ENCODE peak calls at places on chromosomes 7 and 10, in nine cellular contexts. B is PC-9; G is GM23248; E is CD8-positive, alpha-beta memory T cell; W is HCT116; V is aorta; D is kidney; X is SK-N-SH; U is A673. Q is an unnamed sample.

GRCh38 chr10:71719042-71719441 is 536 bp downstream of the C10orf105 start:
- DNase-seq in B (no peak), G (peak; percentile 60), E (no peak), W (no peak), V (no peak), D (no peak), X (no peak), U (no peak), Q (no peak)

GRCh38 chr10:116729243-116729642 is 13.1 kb downstream of the HSPA12A start:
- DNase-seq in B (no peak), G (no peak), E (no peak), W (no peak), V (no peak), D (no peak), X (no peak), U (no peak), Q (no peak)

GRCh38 chr7:129431911-129432643 is 2.2 kb upstream of the STRIP2 start:
- DNase-seq in B (no peak), G (peak; percentile 10), E (no peak), W (no peak), V (no peak), D (no peak), X (peak; percentile 37), U (no peak), Q (no peak)

GRCh38 chr7:29253225-29253624 is 58.6 kb downstream of the CHN2 start:
- DNase-seq in B (no peak), G (no peak), E (no peak), W (no peak), V (no peak), D (no peak), X (no peak), U (no peak), Q (no peak)

GRCh38 chr7:52009195-52009594 is 692.6 kb upstream of the COBL start:
- DNase-seq in B (no peak), G (no peak), E (no peak), W (no peak), V (no peak), D (no peak), X (no peak), U (no peak), Q (no peak)

GRCh38 chr10:93813507-93814465 is 56.0 kb downstream of the LGI1 start:
- DNase-seq in B (peak; percentile 41), G (peak; percentile 68), E (no peak), W (peak; percentile 64), V (peak; percentile 84), D (peak; percentile 76), X (peak; percentile 64), U (peak; percentile 64), Q (peak; percentile 71)

GRCh38 chr10:116470768-116471415 is 43.2 kb downstream of the PNLIPRP3 start:
- DNase-seq in B (peak; percentile 1), G (peak; percentile 70), E (no peak), W (peak; percentile 33), V (no peak), D (no peak), X (peak; percentile 30), U (peak; percentile 56), Q (no peak)

GRCh38 chr10:79146611-79147130 is 77.9 kb downstream of the ZMIZ1 start:
- DNase-seq in B (no peak), G (peak; percentile 65), E (no peak), W (no peak), V (no peak), D (peak; percentile 92), X (no peak), U (no peak), Q (peak; percentile 83)

GRCh38 chr10:516766-517165 is 172.7 kb downstream of the DIP2C start:
- DNase-seq in B (no peak), G (peak; percentile 14), E (no peak), W (no peak), V (no peak), D (peak; percentile 59), X (peak; percentile 57), U (no peak), Q (no peak)

GRCh38 chr10:63314020-63314419 is 151.8 kb downstream of the JMJD1C start:
- DNase-seq in B (no peak), G (no peak), E (no peak), W (no peak), V (no peak), D (no peak), X (no peak), U (no peak), Q (no peak)

GRCh38 chr7:27151945-27152815 is at the start of gene HOXA3:
- DNase-seq in B (no peak), G (peak; percentile 89), E (no peak), W (no peak), V (peak; percentile 88), D (peak; percentile 92), X (peak; percentile 54), U (no peak), Q (no peak)

GRCh38 chr10:50850576-50851340 is 34.7 kb downstream of the A1CF start:
- DNase-seq in B (no peak), G (peak; percentile 23), E (no peak), W (no peak), V (no peak), D (no peak), X (no peak), U (peak; percentile 81), Q (no peak)

GRCh38 chr7:141679014-141679413 is 23.0 kb downstream of the DENND11 start:
- DNase-seq in B (no peak), G (no peak), E (no peak), W (no peak), V (no peak), D (no peak), X (no peak), U (no peak), Q (no peak)

GRCh38 chr10:48456361-48456804 is 148.5 kb downstream of the ARHGAP22 start:
- DNase-seq in B (no peak), G (no peak), E (no peak), W (no peak), V (peak; percentile 77), D (peak; percentile 87), X (peak; percentile 82), U (no peak), Q (no peak)

GRCh38 chr10:116132716-116133420 is 140.1 kb downstream of the GFRA1 start:
- DNase-seq in B (no peak), G (no peak), E (no peak), W (no peak), V (no peak), D (no peak), X (no peak), U (no peak), Q (no peak)

GRCh38 chr7:108813247-108814014 is 243.8 kb downstream of the DNAJB9 start:
- DNase-seq in B (no peak), G (no peak), E (no peak), W (no peak), V (no peak), D (no peak), X (no peak), U (no peak), Q (no peak)

GRCh38 chr7:15889501-15889900 is 203.0 kb upstream of the MEOX2 start:
- DNase-seq in B (no peak), G (peak; percentile 15), E (no peak), W (peak; percentile 15), V (no peak), D (no peak), X (peak; percentile 6), U (peak; percentile 48), Q (no peak)

GRCh38 chr10:125076121-125076825 is 84.1 kb downstream of the CTBP2 start:
- DNase-seq in B (no peak), G (no peak), E (no peak), W (no peak), V (peak; percentile 51), D (no peak), X (no peak), U (no peak), Q (no peak)

GRCh38 chr10:77305650-77306632 is 331.7 kb downstream of the KCNMA1 start:
- DNase-seq in B (no peak), G (peak; percentile 53), E (no peak), W (no peak), V (no peak), D (no peak), X (no peak), U (no peak), Q (no peak)
- H3K27ac ChIP-seq in B (no peak overlapping the region), G (no peak overlapping the region), E (no peak overlapping the region), W (no peak overlapping the region), V (no peak overlapping the region), D (no peak overlapping the region), X (no peak overlapping the region), U (no peak overlapping the region), Q (no peak overlapping the region)

DNA sequence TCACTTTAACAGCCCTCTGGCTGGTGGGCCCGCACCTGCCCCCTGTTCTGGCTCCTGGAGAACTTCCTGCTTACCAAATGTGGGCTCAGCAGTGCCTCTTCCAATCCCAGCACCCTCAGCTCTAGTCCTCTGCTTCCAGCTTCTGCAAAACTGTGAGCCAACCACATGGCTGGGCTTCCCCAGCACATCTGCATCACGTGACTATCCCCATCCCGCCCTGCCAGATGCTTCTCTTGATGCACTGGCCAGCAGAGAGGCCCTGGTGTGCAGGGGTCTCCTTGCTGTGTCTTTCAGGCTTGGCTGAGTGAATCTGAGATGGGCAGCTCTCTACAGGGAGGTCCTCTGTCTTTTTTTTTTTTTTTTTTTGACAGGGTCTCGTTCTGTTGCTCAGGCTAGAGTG is 43.8 kb upstream of the DMBT1 start:
- DNase-seq in B (no peak), G (no peak), E (no peak), W (no peak), V (no peak), D (no peak), X (no peak), U (no peak), Q (no peak)
- H3K4me1 ChIP-seq in B (no peaks in the 10 kb centered on the region), G (peaks cover 5% of the 10 kb centered on the region), E (peaks cover 26% of the 10 kb centered on the region), W (no peaks in the 10 kb centered on the region), V (no peaks in the 10 kb centered on the region), D (no peaks in the 10 kb centered on the region), X (no peaks in the 10 kb centered on the region), U (no peaks in the 10 kb centered on the region), Q (peaks cover 27% of the 10 kb centered on the region)

DNA sequence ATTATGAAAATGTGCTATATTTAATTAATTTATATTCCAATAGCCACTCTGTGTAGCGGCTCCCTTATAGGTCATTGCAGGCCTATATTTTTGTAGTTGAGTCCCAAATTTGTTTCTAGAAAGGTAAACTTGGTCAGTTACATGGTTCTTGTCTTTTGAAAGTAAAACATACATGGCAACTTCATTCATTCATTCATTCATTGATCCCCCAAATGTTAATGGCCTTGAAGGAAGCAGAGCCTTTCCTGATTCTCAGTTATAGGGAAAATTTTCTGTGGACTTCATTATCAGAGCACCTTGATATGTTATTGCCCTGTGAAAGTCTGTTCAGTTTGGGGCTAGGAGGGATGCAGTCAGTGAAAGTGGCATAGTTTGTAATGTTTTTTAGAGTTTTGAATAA is 2.9 kb downstream of the BLVRA start:
- DNase-seq in B (no peak), G (no peak), E (no peak), W (no peak), V (no peak), D (no peak), X (no peak), U (no peak), Q (no peak)
- H3K27ac ChIP-seq in B (peak overlapping the region; percentile 70), G (no peak overlapping the region), E (no peak overlapping the region), W (no peak overlapping the region), V (no peak overlapping the region), D (no peak overlapping the region), X (no peak overlapping the region), U (no peak overlapping the region), Q (no peak overlapping the region)

DNA sequence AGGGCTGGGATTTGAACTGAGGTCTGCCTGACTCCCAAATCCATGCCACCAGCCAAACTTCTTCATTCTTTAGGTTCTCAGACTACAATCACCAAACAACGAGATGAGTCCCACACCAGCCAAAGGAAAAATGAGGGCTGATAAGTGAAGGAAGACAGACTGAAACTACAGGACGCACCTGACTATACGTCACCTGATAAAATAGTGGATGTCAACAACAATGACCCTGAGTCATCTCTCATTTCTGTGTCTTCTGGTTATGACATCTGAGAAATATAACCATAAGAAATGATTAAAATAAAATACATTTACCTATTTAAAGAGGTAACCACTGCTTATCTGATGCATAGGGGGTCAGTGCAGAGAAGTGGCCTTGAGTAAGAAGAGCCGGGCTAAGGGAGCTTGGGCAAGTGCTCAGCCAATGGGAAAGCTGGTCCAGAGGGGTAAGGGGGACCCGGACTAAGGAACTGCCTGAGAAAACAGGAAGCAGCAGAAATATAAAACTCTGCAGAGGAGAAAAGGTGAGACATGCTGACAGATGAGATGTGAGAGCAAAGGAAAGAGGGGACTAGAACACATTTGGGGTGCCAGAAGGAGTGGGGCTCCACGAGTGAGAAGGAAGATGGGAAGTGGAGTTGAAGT is 51.8 kb downstream of the HIPK2 start:
- DNase-seq in B (no peak), G (no peak), E (no peak), W (no peak), V (no peak), D (no peak), X (no peak), U (no peak), Q (no peak)
- H3K4me1 ChIP-seq in B (peaks cover 50% of the 10 kb centered on the region), G (peaks cover 77% of the 10 kb centered on the region), E (peaks cover 21% of the 10 kb centered on the region), W (peaks cover 38% of the 10 kb centered on the region), V (peaks cover 11% of the 10 kb centered on the region), D (peaks cover 17% of the 10 kb centered on the region), X (peaks cover 9% of the 10 kb centered on the region), U (no peaks in the 10 kb centered on the region), Q (peaks cover 36% of the 10 kb centered on the region)